ENCODE peak calls at places on chromosomes 1 and 21, in ten cellular contexts. K, C, L, H, F, V, A, O, G and I are unnamed samples.

GRCh38 chr1:54745274-54745673 is 19.0 kb downstream of the PARS2 start:
- DNase-seq in L (no peak), C (no peak), K (no peak), H (no peak), A (no peak), F (no peak), V (no peak), O (no peak), G (no peak), I (no peak)

GRCh38 chr21:40563845-40564717 is 282.9 kb downstream of the DSCAM start:
- DNase-seq in L (no peak), O (no peak), K (no peak), C (no peak), V (no peak), F (no peak), A (no peak), G (no peak), H (no peak), I (no peak)

GRCh38 chr1:238589843-238590435 is 699.2 kb upstream of the ZP4 start:
- DNase-seq in V (peak), G (no peak), H (peak), A (no peak), K (no peak), L (no peak), O (no peak), F (peak), C (no peak), I (no peak)

GRCh38 chr1:93620841-93621210 is 60.8 kb downstream of the BCAR3 start:
- DNase-seq in A (no peak), G (no peak), O (no peak), L (no peak), V (no peak), H (no peak), C (no peak), K (no peak), F (no peak), I (no peak)

GRCh38 chr1:44885406-44885805 is 42.4 kb upstream of the PTCH2 start:
- DNase-seq in H (no peak), V (no peak), F (no peak), L (no peak), O (no peak), C (no peak), A (no peak), G (no peak), K (no peak), I (no peak)

GRCh38 chr1:55626326-55626725 is 411.2 kb upstream of the USP24 start:
- DNase-seq in G (no peak), H (no peak), V (no peak), F (no peak), O (no peak), L (no peak), C (no peak), A (no peak), K (no peak), I (peak)

GRCh38 chr1:21337931-21338567 is 47.8 kb upstream of the ECE1 start:
- DNase-seq in L (no peak), C (peak), K (peak), H (no peak), F (peak), O (no peak), G (no peak), A (no peak), V (peak), I (no peak)

GRCh38 chr1:98005326-98006010 is 84.6 kb upstream of the DPYD start:
- DNase-seq in O (no peak), G (no peak), C (no peak), L (no peak), H (no peak), V (no peak), A (no peak), F (no peak), K (no peak), I (no peak)

GRCh38 chr1:222250376-222250775 is 297.5 kb downstream of the HHIPL2 start:
- DNase-seq in V (peak), C (no peak), H (no peak), A (no peak), O (no peak), K (no peak), F (peak), L (no peak), G (no peak), I (no peak)

GRCh38 chr1:224513787-224514209 is 79.2 kb upstream of the WDR26 start:
- DNase-seq in F (no peak), O (peak), G (peak), K (peak), L (peak), V (peak), C (peak), A (peak), H (no peak), I (no peak)

GRCh38 chr1:7501259-7501560 is 269.9 kb upstream of the VAMP3 start:
- DNase-seq in O (no peak), A (no peak), F (no peak), C (no peak), G (no peak), K (no peak), H (no peak), V (no peak), L (no peak), I (no peak)

GRCh38 chr21:42850866-42851391 is 28.4 kb downstream of the WDR4 start:
- DNase-seq in L (no peak), V (no peak), F (no peak), A (peak), O (no peak), K (no peak), H (no peak), C (no peak), G (no peak), I (no peak)

GRCh38 chr21:37463083-37463780 is 96.7 kb downstream of the DYRK1A start:
- DNase-seq in F (no peak), K (no peak), L (no peak), O (no peak), H (peak), A (no peak), C (no peak), V (no peak), G (peak), I (no peak)